ENCODE peak calls at places on chromosomes 12 and 14, in nine cellular contexts. One of them, this sample, is unnamed. For H3K9me3, the result is how much of the 10 kb centered on the place peaks cover.

GRCh38 chr12:94289551-94290312 is 141.4 kb downstream of the PLXNC1 start:
- DNase-seq in effector memory CD4-positive, alpha-beta T cell: no peak
- DNase-seq in uterus: peak
- DNase-seq in right lobe of liver: no peak
- DNase-seq in AG04450: no peak
- DNase-seq in IMR-90: peak
- DNase-seq in heart left ventricle: peak
- DNase-seq in H9: no peak
- DNase-seq in BE2C: no peak
- DNase-seq in this sample: no peak

GRCh38 chr12:120925740-120926563 is 21.8 kb upstream of the SPPL3 start:
- DNase-seq in uterus: no peak
- DNase-seq in IMR-90: no peak
- DNase-seq in BE2C: no peak
- DNase-seq in H9: peak
- DNase-seq in right lobe of liver: no peak
- DNase-seq in effector memory CD4-positive, alpha-beta T cell: no peak
- DNase-seq in AG04450: no peak
- DNase-seq in heart left ventricle: no peak
- DNase-seq in this sample: peak

GRCh38 chr14:58865520-58866281 is 227.9 kb downstream of the DACT1 start:
- DNase-seq in AG04450: peak
- DNase-seq in IMR-90: peak
- DNase-seq in heart left ventricle: peak
- DNase-seq in BE2C: no peak
- DNase-seq in H9: no peak
- DNase-seq in right lobe of liver: no peak
- DNase-seq in uterus: no peak
- DNase-seq in effector memory CD4-positive, alpha-beta T cell: no peak
- DNase-seq in this sample: no peak

GRCh38 chr14:101451166-101451565 is 110.1 kb upstream of the DIO3 start:
- DNase-seq in BE2C: no peak
- DNase-seq in uterus: no peak
- DNase-seq in effector memory CD4-positive, alpha-beta T cell: no peak
- DNase-seq in AG04450: no peak
- DNase-seq in IMR-90: no peak
- DNase-seq in heart left ventricle: no peak
- DNase-seq in right lobe of liver: no peak
- DNase-seq in H9: no peak
- DNase-seq in this sample: no peak

GRCh38 chr12:22173154-22173553 is 127.1 kb downstream of the CMAS start:
- DNase-seq in heart left ventricle: no peak
- DNase-seq in right lobe of liver: no peak
- DNase-seq in AG04450: no peak
- DNase-seq in uterus: no peak
- DNase-seq in effector memory CD4-positive, alpha-beta T cell: no peak
- DNase-seq in IMR-90: no peak
- DNase-seq in BE2C: no peak
- DNase-seq in H9: no peak
- DNase-seq in this sample: no peak

GRCh38 chr14:38870437-38870836 is 232.6 kb downstream of the SEC23A start:
- DNase-seq in IMR-90: no peak
- DNase-seq in uterus: no peak
- DNase-seq in AG04450: no peak
- DNase-seq in BE2C: no peak
- DNase-seq in heart left ventricle: no peak
- DNase-seq in effector memory CD4-positive, alpha-beta T cell: no peak
- DNase-seq in right lobe of liver: no peak
- DNase-seq in H9: no peak
- DNase-seq in this sample: no peak

GRCh38 chr12:11746024-11746771 is 96.7 kb downstream of the ETV6 start:
- DNase-seq in effector memory CD4-positive, alpha-beta T cell: no peak
- DNase-seq in AG04450: no peak
- DNase-seq in IMR-90: peak
- DNase-seq in uterus: no peak
- DNase-seq in BE2C: no peak
- DNase-seq in H9: no peak
- DNase-seq in right lobe of liver: no peak
- DNase-seq in heart left ventricle: no peak
- DNase-seq in this sample: peak

GRCh38 chr14:70721542-70721941 is 79.8 kb downstream of the TTC9 start:
- DNase-seq in right lobe of liver: no peak
- DNase-seq in IMR-90: peak
- DNase-seq in H9: no peak
- DNase-seq in effector memory CD4-positive, alpha-beta T cell: no peak
- DNase-seq in BE2C: no peak
- DNase-seq in heart left ventricle: no peak
- DNase-seq in AG04450: no peak
- DNase-seq in uterus: no peak
- DNase-seq in this sample: no peak

GRCh38 chr12:71799105-71799504 is 40.5 kb upstream of the TBC1D15 start:
- DNase-seq in effector memory CD4-positive, alpha-beta T cell: no peak
- DNase-seq in H9: no peak
- DNase-seq in heart left ventricle: no peak
- DNase-seq in IMR-90: peak
- DNase-seq in uterus: no peak
- DNase-seq in AG04450: no peak
- DNase-seq in right lobe of liver: no peak
- DNase-seq in BE2C: no peak
- DNase-seq in this sample: peak

GRCh38 chr12:6650832-6651231 is 3.6 kb upstream of the ACRBP start:
- DNase-seq in effector memory CD4-positive, alpha-beta T cell: no peak
- DNase-seq in heart left ventricle: no peak
- DNase-seq in BE2C: no peak
- DNase-seq in uterus: no peak
- DNase-seq in H9: no peak
- DNase-seq in AG04450: no peak
- DNase-seq in right lobe of liver: no peak
- DNase-seq in IMR-90: no peak
- DNase-seq in this sample: no peak

GRCh38 chr12:114888458-114888857 is 204.5 kb upstream of the TBX3 start:
- DNase-seq in uterus: no peak
- DNase-seq in H9: no peak
- DNase-seq in IMR-90: peak
- DNase-seq in heart left ventricle: no peak
- DNase-seq in AG04450: no peak
- DNase-seq in BE2C: no peak
- DNase-seq in effector memory CD4-positive, alpha-beta T cell: no peak
- DNase-seq in right lobe of liver: no peak
- DNase-seq in this sample: no peak

GRCh38 chr12:3273409-3273853 is 196.3 kb downstream of the TSPAN9 start:
- DNase-seq in right lobe of liver: no peak
- DNase-seq in AG04450: no peak
- DNase-seq in BE2C: no peak
- DNase-seq in heart left ventricle: peak
- DNase-seq in IMR-90: peak
- DNase-seq in uterus: no peak
- DNase-seq in effector memory CD4-positive, alpha-beta T cell: no peak
- DNase-seq in H9: no peak
- DNase-seq in this sample: no peak

GRCh38 chr12:9649532-9649940 is 20.0 kb upstream of the CLEC2D start:
- DNase-seq in H9: peak
- DNase-seq in right lobe of liver: no peak
- DNase-seq in effector memory CD4-positive, alpha-beta T cell: no peak
- DNase-seq in IMR-90: no peak
- DNase-seq in AG04450: no peak
- DNase-seq in BE2C: no peak
- DNase-seq in uterus: no peak
- DNase-seq in heart left ventricle: no peak
- DNase-seq in this sample: no peak

GRCh38 chr12:50112456-50113218 is 601 bp downstream of the COX14 start:
- DNase-seq in IMR-90: no peak
- DNase-seq in heart left ventricle: no peak
- DNase-seq in BE2C: no peak
- DNase-seq in uterus: no peak
- DNase-seq in effector memory CD4-positive, alpha-beta T cell: no peak
- DNase-seq in AG04450: no peak
- DNase-seq in right lobe of liver: no peak
- DNase-seq in H9: no peak
- DNase-seq in this sample: peak

GRCh38 chr12:53659011-53659551 is 16.8 kb downstream of the ATP5MC2 start:
- DNase-seq in AG04450: peak
- DNase-seq in uterus: peak
- DNase-seq in BE2C: no peak
- DNase-seq in heart left ventricle: peak
- DNase-seq in effector memory CD4-positive, alpha-beta T cell: no peak
- DNase-seq in IMR-90: peak
- DNase-seq in H9: no peak
- DNase-seq in right lobe of liver: peak
- DNase-seq in this sample: peak

GRCh38 chr12:56374726-56375597 is 12.3 kb upstream of the APOF start:
- DNase-seq in BE2C: no peak
- DNase-seq in uterus: no peak
- DNase-seq in H9: no peak
- DNase-seq in effector memory CD4-positive, alpha-beta T cell: no peak
- DNase-seq in right lobe of liver: no peak
- DNase-seq in AG04450: no peak
- DNase-seq in heart left ventricle: no peak
- DNase-seq in IMR-90: peak
- DNase-seq in this sample: no peak

GRCh38 chr14:89015016-89015415 is 190.6 kb downstream of the TTC8 start:
- DNase-seq in right lobe of liver: no peak
- DNase-seq in BE2C: no peak
- DNase-seq in IMR-90: no peak
- DNase-seq in heart left ventricle: no peak
- DNase-seq in H9: no peak
- DNase-seq in AG04450: no peak
- DNase-seq in uterus: no peak
- DNase-seq in effector memory CD4-positive, alpha-beta T cell: no peak
- DNase-seq in this sample: no peak

GRCh38 chr12:53603804-53604203 is 22.4 kb downstream of the ATF7 start:
- DNase-seq in effector memory CD4-positive, alpha-beta T cell: no peak
- DNase-seq in heart left ventricle: no peak
- DNase-seq in IMR-90: no peak
- DNase-seq in right lobe of liver: no peak
- DNase-seq in AG04450: no peak
- DNase-seq in uterus: no peak
- DNase-seq in BE2C: no peak
- DNase-seq in H9: no peak
- DNase-seq in this sample: no peak

GRCh38 chr12:64737539-64737938 is 21.7 kb downstream of the GNS start:
- DNase-seq in IMR-90: no peak
- DNase-seq in uterus: no peak
- DNase-seq in H9: no peak
- DNase-seq in effector memory CD4-positive, alpha-beta T cell: no peak
- DNase-seq in right lobe of liver: no peak
- DNase-seq in AG04450: no peak
- DNase-seq in heart left ventricle: no peak
- DNase-seq in BE2C: no peak
- DNase-seq in this sample: no peak

GRCh38 chr12:47022296-47022695 is 57.1 kb upstream of the PCED1B start:
- DNase-seq in right lobe of liver: no peak
- DNase-seq in H9: no peak
- DNase-seq in effector memory CD4-positive, alpha-beta T cell: no peak
- DNase-seq in uterus: no peak
- DNase-seq in AG04450: no peak
- DNase-seq in heart left ventricle: no peak
- DNase-seq in IMR-90: peak
- DNase-seq in BE2C: no peak
- DNase-seq in this sample: no peak

GRCh38 chr12:133231001-133231400 is 4.7 kb downstream of the ANHX start:
- DNase-seq in IMR-90: no peak
- DNase-seq in heart left ventricle: no peak
- DNase-seq in effector memory CD4-positive, alpha-beta T cell: no peak
- DNase-seq in H9: no peak
- DNase-seq in BE2C: no peak
- DNase-seq in right lobe of liver: no peak
- DNase-seq in uterus: no peak
- DNase-seq in AG04450: no peak
- DNase-seq in this sample: no peak
- H3K9me3 ChIP-seq in IMR-90: half or more
- H3K9me3 ChIP-seq in heart left ventricle: under half
- H3K9me3 ChIP-seq in effector memory CD4-positive, alpha-beta T cell: under half
- H3K9me3 ChIP-seq in H9: half or more
- H3K9me3 ChIP-seq in BE2C: under half
- H3K9me3 ChIP-seq in right lobe of liver: under half
- H3K9me3 ChIP-seq in uterus: under half
- H3K9me3 ChIP-seq in AG04450: half or more
- H3K9me3 ChIP-seq in this sample: under half

GRCh38 chr14:25516838-25517237 is 466.9 kb upstream of the STXBP6 start:
- DNase-seq in heart left ventricle: no peak
- DNase-seq in effector memory CD4-positive, alpha-beta T cell: no peak
- DNase-seq in IMR-90: no peak
- DNase-seq in AG04450: no peak
- DNase-seq in uterus: no peak
- DNase-seq in BE2C: no peak
- DNase-seq in H9: peak
- DNase-seq in right lobe of liver: no peak
- DNase-seq in this sample: no peak
- H3K9me3 ChIP-seq in heart left ventricle: under half
- H3K9me3 ChIP-seq in effector memory CD4-positive, alpha-beta T cell: under half
- H3K9me3 ChIP-seq in IMR-90: under half
- H3K9me3 ChIP-seq in AG04450: under half
- H3K9me3 ChIP-seq in uterus: under half
- H3K9me3 ChIP-seq in BE2C: under half
- H3K9me3 ChIP-seq in H9: under half
- H3K9me3 ChIP-seq in right lobe of liver: under half
- H3K9me3 ChIP-seq in this sample: under half

DNA sequence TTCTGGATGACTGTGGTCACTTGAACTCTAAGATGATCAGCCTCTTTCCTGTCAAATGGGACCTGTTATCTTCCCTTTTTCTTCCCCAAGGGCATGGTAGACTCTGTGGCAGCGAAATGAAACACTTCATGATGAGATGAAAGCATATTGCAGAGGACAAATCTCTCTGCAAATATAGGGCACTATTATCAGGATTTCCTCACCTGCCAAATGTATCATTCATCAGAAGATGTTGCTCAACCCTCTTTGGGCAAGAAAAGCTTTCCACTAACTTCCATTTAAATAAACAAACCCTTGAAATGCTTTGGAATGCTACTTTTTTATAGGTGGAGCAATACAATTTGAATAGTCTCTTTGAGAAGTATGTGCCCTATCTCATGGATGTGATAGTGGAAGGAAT is 105.0 kb downstream of the DNAH10 start:
- DNase-seq in BE2C: no peak
- DNase-seq in heart left ventricle: no peak
- DNase-seq in H9: no peak
- DNase-seq in uterus: no peak
- DNase-seq in right lobe of liver: no peak
- DNase-seq in effector memory CD4-positive, alpha-beta T cell: no peak
- DNase-seq in AG04450: no peak
- DNase-seq in IMR-90: no peak
- DNase-seq in this sample: no peak
- H3K9me3 ChIP-seq in BE2C: under half
- H3K9me3 ChIP-seq in heart left ventricle: under half
- H3K9me3 ChIP-seq in H9: under half
- H3K9me3 ChIP-seq in uterus: under half
- H3K9me3 ChIP-seq in right lobe of liver: under half
- H3K9me3 ChIP-seq in effector memory CD4-positive, alpha-beta T cell: under half
- H3K9me3 ChIP-seq in AG04450: under half
- H3K9me3 ChIP-seq in IMR-90: under half
- H3K9me3 ChIP-seq in this sample: under half

DNA sequence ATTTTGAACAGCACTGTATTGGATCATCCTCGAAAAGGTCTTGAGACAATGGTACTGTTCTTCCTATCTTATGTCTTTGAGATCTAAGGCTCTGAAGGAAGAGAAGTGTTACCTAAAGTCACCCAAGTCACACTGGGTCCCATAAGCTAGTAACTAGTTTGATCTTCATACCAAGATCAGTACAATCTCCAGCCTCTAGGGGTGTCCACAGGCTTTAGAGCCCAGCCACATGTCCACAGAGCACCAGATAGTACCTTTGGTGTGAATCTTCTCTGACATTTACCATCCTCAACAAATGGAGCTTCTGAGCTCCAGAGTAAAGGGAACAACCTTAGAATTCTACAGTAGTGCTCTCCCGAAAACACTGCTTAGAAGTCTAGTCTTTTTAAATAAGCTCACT is 78.7 kb downstream of the KSR2 start:
- DNase-seq in BE2C: no peak
- DNase-seq in effector memory CD4-positive, alpha-beta T cell: no peak
- DNase-seq in H9: no peak
- DNase-seq in uterus: no peak
- DNase-seq in IMR-90: no peak
- DNase-seq in heart left ventricle: no peak
- DNase-seq in right lobe of liver: no peak
- DNase-seq in AG04450: no peak
- DNase-seq in this sample: no peak
- H3K9me3 ChIP-seq in BE2C: under half
- H3K9me3 ChIP-seq in effector memory CD4-positive, alpha-beta T cell: under half
- H3K9me3 ChIP-seq in H9: under half
- H3K9me3 ChIP-seq in uterus: under half
- H3K9me3 ChIP-seq in IMR-90: under half
- H3K9me3 ChIP-seq in heart left ventricle: under half
- H3K9me3 ChIP-seq in right lobe of liver: under half
- H3K9me3 ChIP-seq in AG04450: under half
- H3K9me3 ChIP-seq in this sample: under half

This sample was measured in NT2/D1.